ENCODE peak calls at places on chromosomes 3 and 15, in four cellular contexts. One of them, this sample, is unnamed.
A peak's percentile ranks its signal among the peaks of the same experiment; 100 is the strongest.

GRCh38 chr15:89828324-89829145 is 13.9 kb upstream of the ANPEP start:
- DNase-seq in stimulated activated CD8-positive, alpha-beta memory T cell treated with anti-CD3 and anti-CD28 coated beads, Interleukin-15, amount 100 ng/mL, for 24 hours: no peak
- DNase-seq in occipital lobe: no peak
- DNase-seq in foreskin fibroblast: peak; percentile 87
- DNase-seq in this sample: no peak

GRCh38 chr15:91376016-91376415 is 276.0 kb downstream of the SV2B start:
- DNase-seq in occipital lobe: no peak
- DNase-seq in foreskin fibroblast: no peak
- DNase-seq in stimulated activated CD8-positive, alpha-beta memory T cell treated with anti-CD3 and anti-CD28 coated beads, Interleukin-15, amount 100 ng/mL, for 24 hours: no peak
- DNase-seq in this sample: no peak

GRCh38 chr3:23019596-23020300 is 183.4 kb upstream of the UBE2E2 start:
- DNase-seq in foreskin fibroblast: no peak
- DNase-seq in occipital lobe: no peak
- DNase-seq in stimulated activated CD8-positive, alpha-beta memory T cell treated with anti-CD3 and anti-CD28 coated beads, Interleukin-15, amount 100 ng/mL, for 24 hours: no peak
- DNase-seq in this sample: no peak

GRCh38 chr3:55815262-55815661 is 328.2 kb upstream of the WNT5A start:
- DNase-seq in occipital lobe: no peak
- DNase-seq in stimulated activated CD8-positive, alpha-beta memory T cell treated with anti-CD3 and anti-CD28 coated beads, Interleukin-15, amount 100 ng/mL, for 24 hours: no peak
- DNase-seq in foreskin fibroblast: no peak
- DNase-seq in this sample: no peak

GRCh38 chr3:77071806-77072205 is 31.9 kb downstream of the ROBO2 start:
- DNase-seq in stimulated activated CD8-positive, alpha-beta memory T cell treated with anti-CD3 and anti-CD28 coated beads, Interleukin-15, amount 100 ng/mL, for 24 hours: no peak
- DNase-seq in occipital lobe: no peak
- DNase-seq in foreskin fibroblast: no peak
- DNase-seq in this sample: no peak

GRCh38 chr3:106609666-106610301 is 741.0 kb upstream of the CBLB start:
- DNase-seq in foreskin fibroblast: peak; percentile 77
- DNase-seq in stimulated activated CD8-positive, alpha-beta memory T cell treated with anti-CD3 and anti-CD28 coated beads, Interleukin-15, amount 100 ng/mL, for 24 hours: no peak
- DNase-seq in occipital lobe: peak; percentile 45
- DNase-seq in this sample: peak; percentile 57

GRCh38 chr3:160980740-160981139 is 124.4 kb downstream of the B3GALNT1 start:
- DNase-seq in stimulated activated CD8-positive, alpha-beta memory T cell treated with anti-CD3 and anti-CD28 coated beads, Interleukin-15, amount 100 ng/mL, for 24 hours: no peak
- DNase-seq in foreskin fibroblast: no peak
- DNase-seq in occipital lobe: no peak
- DNase-seq in this sample: no peak

GRCh38 chr3:195539479-195539878 is 3.6 kb downstream of the PPP1R2 start:
- DNase-seq in stimulated activated CD8-positive, alpha-beta memory T cell treated with anti-CD3 and anti-CD28 coated beads, Interleukin-15, amount 100 ng/mL, for 24 hours: no peak
- DNase-seq in occipital lobe: no peak
- DNase-seq in foreskin fibroblast: no peak
- DNase-seq in this sample: no peak

GRCh38 chr15:68537097-68537496 is 41.7 kb upstream of the CORO2B start:
- DNase-seq in stimulated activated CD8-positive, alpha-beta memory T cell treated with anti-CD3 and anti-CD28 coated beads, Interleukin-15, amount 100 ng/mL, for 24 hours: no peak
- DNase-seq in foreskin fibroblast: no peak
- DNase-seq in occipital lobe: no peak
- DNase-seq in this sample: no peak

GRCh38 chr3:23128655-23129054 is 74.5 kb upstream of the UBE2E2 start:
- DNase-seq in stimulated activated CD8-positive, alpha-beta memory T cell treated with anti-CD3 and anti-CD28 coated beads, Interleukin-15, amount 100 ng/mL, for 24 hours: no peak
- DNase-seq in foreskin fibroblast: no peak
- DNase-seq in occipital lobe: no peak
- DNase-seq in this sample: no peak

GRCh38 chr3:73056365-73057150 is 4.9 kb upstream of the EBLN2 start:
- DNase-seq in stimulated activated CD8-positive, alpha-beta memory T cell treated with anti-CD3 and anti-CD28 coated beads, Interleukin-15, amount 100 ng/mL, for 24 hours: no peak
- DNase-seq in occipital lobe: no peak
- DNase-seq in foreskin fibroblast: peak; percentile 29
- DNase-seq in this sample: no peak

GRCh38 chr15:89206908-89207331 is 14.5 kb downstream of the RLBP1 start:
- DNase-seq in foreskin fibroblast: peak; percentile 45
- DNase-seq in occipital lobe: peak; percentile 57
- DNase-seq in stimulated activated CD8-positive, alpha-beta memory T cell treated with anti-CD3 and anti-CD28 coated beads, Interleukin-15, amount 100 ng/mL, for 24 hours: peak; percentile 48
- DNase-seq in this sample: peak; percentile 24

GRCh38 chr3:61589856-61590255 is 28.5 kb downstream of the PTPRG start:
- DNase-seq in occipital lobe: no peak
- DNase-seq in foreskin fibroblast: peak; percentile 70
- DNase-seq in stimulated activated CD8-positive, alpha-beta memory T cell treated with anti-CD3 and anti-CD28 coated beads, Interleukin-15, amount 100 ng/mL, for 24 hours: no peak
- DNase-seq in this sample: no peak

GRCh38 chr15:41621200-41622193 is 38.7 kb upstream of the MGA start:
- DNase-seq in occipital lobe: peak; percentile 84
- DNase-seq in stimulated activated CD8-positive, alpha-beta memory T cell treated with anti-CD3 and anti-CD28 coated beads, Interleukin-15, amount 100 ng/mL, for 24 hours: peak; percentile 47
- DNase-seq in foreskin fibroblast: peak; percentile 79
- DNase-seq in this sample: peak; percentile 70

GRCh38 chr3:98699132-98699531 is 64.0 kb upstream of the ST3GAL6 start:
- DNase-seq in stimulated activated CD8-positive, alpha-beta memory T cell treated with anti-CD3 and anti-CD28 coated beads, Interleukin-15, amount 100 ng/mL, for 24 hours: no peak
- DNase-seq in occipital lobe: no peak
- DNase-seq in foreskin fibroblast: no peak
- DNase-seq in this sample: no peak

GRCh38 chr3:107621465-107621864 is 98.7 kb downstream of the BBX start:
- DNase-seq in foreskin fibroblast: no peak
- DNase-seq in occipital lobe: no peak
- DNase-seq in stimulated activated CD8-positive, alpha-beta memory T cell treated with anti-CD3 and anti-CD28 coated beads, Interleukin-15, amount 100 ng/mL, for 24 hours: no peak
- DNase-seq in this sample: no peak

GRCh38 chr3:132803889-132804288 is 81.7 kb upstream of the NPHP3 start:
- DNase-seq in stimulated activated CD8-positive, alpha-beta memory T cell treated with anti-CD3 and anti-CD28 coated beads, Interleukin-15, amount 100 ng/mL, for 24 hours: no peak
- DNase-seq in foreskin fibroblast: no peak
- DNase-seq in occipital lobe: no peak
- DNase-seq in this sample: no peak

GRCh38 chr3:32733631-32734229 is 48.7 kb downstream of the CNOT10 start:
- DNase-seq in stimulated activated CD8-positive, alpha-beta memory T cell treated with anti-CD3 and anti-CD28 coated beads, Interleukin-15, amount 100 ng/mL, for 24 hours: no peak
- DNase-seq in foreskin fibroblast: peak; percentile 14
- DNase-seq in occipital lobe: no peak
- DNase-seq in this sample: no peak

GRCh38 chr3:173396191-173397041 is 1.1 kb upstream of the NLGN1 start:
- DNase-seq in foreskin fibroblast: peak; percentile 9
- DNase-seq in stimulated activated CD8-positive, alpha-beta memory T cell treated with anti-CD3 and anti-CD28 coated beads, Interleukin-15, amount 100 ng/mL, for 24 hours: no peak
- DNase-seq in occipital lobe: no peak
- DNase-seq in this sample: no peak

GRCh38 chr3:107753494-107753893 is 230.7 kb downstream of the BBX start:
- DNase-seq in stimulated activated CD8-positive, alpha-beta memory T cell treated with anti-CD3 and anti-CD28 coated beads, Interleukin-15, amount 100 ng/mL, for 24 hours: no peak
- DNase-seq in occipital lobe: peak; percentile 28
- DNase-seq in foreskin fibroblast: no peak
- DNase-seq in this sample: peak; percentile 12

GRCh38 chr3:24683511-24684384 is 189.1 kb upstream of the THRB start:
- DNase-seq in stimulated activated CD8-positive, alpha-beta memory T cell treated with anti-CD3 and anti-CD28 coated beads, Interleukin-15, amount 100 ng/mL, for 24 hours: no peak
- DNase-seq in foreskin fibroblast: peak; percentile 49
- DNase-seq in occipital lobe: no peak
- DNase-seq in this sample: no peak

GRCh38 chr3:42503957-42504333 is 1.5 kb downstream of the VIPR1 start:
- DNase-seq in occipital lobe: no peak
- DNase-seq in stimulated activated CD8-positive, alpha-beta memory T cell treated with anti-CD3 and anti-CD28 coated beads, Interleukin-15, amount 100 ng/mL, for 24 hours: no peak
- DNase-seq in foreskin fibroblast: no peak
- DNase-seq in this sample: no peak

GRCh38 chr3:186149319-186149718 is 40.4 kb upstream of the ETV5 start:
- DNase-seq in foreskin fibroblast: no peak
- DNase-seq in stimulated activated CD8-positive, alpha-beta memory T cell treated with anti-CD3 and anti-CD28 coated beads, Interleukin-15, amount 100 ng/mL, for 24 hours: no peak
- DNase-seq in occipital lobe: no peak
- DNase-seq in this sample: no peak

GRCh38 chr3:35678552-35679220 is 39.4 kb downstream of the ARPP21 start:
- DNase-seq in stimulated activated CD8-positive, alpha-beta memory T cell treated with anti-CD3 and anti-CD28 coated beads, Interleukin-15, amount 100 ng/mL, for 24 hours: no peak
- DNase-seq in occipital lobe: no peak
- DNase-seq in foreskin fibroblast: no peak
- DNase-seq in this sample: peak; percentile 26

GRCh38 chr15:47292638-47293037 is 424.7 kb upstream of the SEMA6D start:
- DNase-seq in foreskin fibroblast: no peak
- DNase-seq in stimulated activated CD8-positive, alpha-beta memory T cell treated with anti-CD3 and anti-CD28 coated beads, Interleukin-15, amount 100 ng/mL, for 24 hours: no peak
- DNase-seq in occipital lobe: no peak
- DNase-seq in this sample: no peak

GRCh38 chr3:159619341-159619885 is 369.2 kb upstream of the IL12A start:
- DNase-seq in foreskin fibroblast: peak; percentile 53
- DNase-seq in stimulated activated CD8-positive, alpha-beta memory T cell treated with anti-CD3 and anti-CD28 coated beads, Interleukin-15, amount 100 ng/mL, for 24 hours: no peak
- DNase-seq in occipital lobe: no peak
- DNase-seq in this sample: no peak

GRCh38 chr3:150472421-150472820 is 64.3 kb downstream of the TSC22D2 start:
- DNase-seq in stimulated activated CD8-positive, alpha-beta memory T cell treated with anti-CD3 and anti-CD28 coated beads, Interleukin-15, amount 100 ng/mL, for 24 hours: no peak
- DNase-seq in occipital lobe: no peak
- DNase-seq in foreskin fibroblast: no peak
- DNase-seq in this sample: no peak

GRCh38 chr15:29061746-29062660 is 176.2 kb downstream of the APBA2 start:
- DNase-seq in foreskin fibroblast: no peak
- DNase-seq in stimulated activated CD8-positive, alpha-beta memory T cell treated with anti-CD3 and anti-CD28 coated beads, Interleukin-15, amount 100 ng/mL, for 24 hours: no peak
- DNase-seq in occipital lobe: no peak
- DNase-seq in this sample: no peak

GRCh38 chr15:101169457-101170071 is 82.3 kb downstream of the CHSY1 start:
- DNase-seq in stimulated activated CD8-positive, alpha-beta memory T cell treated with anti-CD3 and anti-CD28 coated beads, Interleukin-15, amount 100 ng/mL, for 24 hours: no peak
- DNase-seq in occipital lobe: no peak
- DNase-seq in foreskin fibroblast: no peak
- DNase-seq in this sample: no peak

GRCh38 chr15:28191832-28192231 is 92.7 kb upstream of the OCA2 start:
- DNase-seq in stimulated activated CD8-positive, alpha-beta memory T cell treated with anti-CD3 and anti-CD28 coated beads, Interleukin-15, amount 100 ng/mL, for 24 hours: no peak
- DNase-seq in foreskin fibroblast: peak; percentile 72
- DNase-seq in occipital lobe: peak; percentile 49
- DNase-seq in this sample: no peak

GRCh38 chr15:53625962-53626845 is 133.3 kb downstream of the WDR72 start:
- DNase-seq in occipital lobe: no peak
- DNase-seq in stimulated activated CD8-positive, alpha-beta memory T cell treated with anti-CD3 and anti-CD28 coated beads, Interleukin-15, amount 100 ng/mL, for 24 hours: no peak
- DNase-seq in foreskin fibroblast: no peak
- DNase-seq in this sample: no peak

GRCh38 chr3:50154840-50155490 is at the start of gene SEMA3F:
- DNase-seq in stimulated activated CD8-positive, alpha-beta memory T cell treated with anti-CD3 and anti-CD28 coated beads, Interleukin-15, amount 100 ng/mL, for 24 hours: peak; percentile 36
- DNase-seq in occipital lobe: no peak
- DNase-seq in foreskin fibroblast: peak; percentile 62
- DNase-seq in this sample: no peak

GRCh38 chr3:153072856-153073255 is 89.2 kb upstream of the RAP2B start:
- DNase-seq in stimulated activated CD8-positive, alpha-beta memory T cell treated with anti-CD3 and anti-CD28 coated beads, Interleukin-15, amount 100 ng/mL, for 24 hours: no peak
- DNase-seq in foreskin fibroblast: no peak
- DNase-seq in occipital lobe: no peak
- DNase-seq in this sample: no peak

GRCh38 chr3:39261726-39262125 is 18.1 kb downstream of the CX3CR1 start:
- DNase-seq in foreskin fibroblast: no peak
- DNase-seq in occipital lobe: no peak
- DNase-seq in stimulated activated CD8-positive, alpha-beta memory T cell treated with anti-CD3 and anti-CD28 coated beads, Interleukin-15, amount 100 ng/mL, for 24 hours: no peak
- DNase-seq in this sample: no peak

GRCh38 chr3:188861847-188862740 is 309.7 kb upstream of the TPRG1 start:
- DNase-seq in foreskin fibroblast: no peak
- DNase-seq in stimulated activated CD8-positive, alpha-beta memory T cell treated with anti-CD3 and anti-CD28 coated beads, Interleukin-15, amount 100 ng/mL, for 24 hours: no peak
- DNase-seq in occipital lobe: no peak
- DNase-seq in this sample: no peak

GRCh38 chr3:43499256-43499655 is 122.6 kb downstream of the ANO10 start:
- DNase-seq in stimulated activated CD8-positive, alpha-beta memory T cell treated with anti-CD3 and anti-CD28 coated beads, Interleukin-15, amount 100 ng/mL, for 24 hours: no peak
- DNase-seq in foreskin fibroblast: no peak
- DNase-seq in occipital lobe: no peak
- DNase-seq in this sample: no peak

GRCh38 chr15:76529911-76530310 is 193.3 kb downstream of the ISL2 start:
- DNase-seq in stimulated activated CD8-positive, alpha-beta memory T cell treated with anti-CD3 and anti-CD28 coated beads, Interleukin-15, amount 100 ng/mL, for 24 hours: no peak
- DNase-seq in occipital lobe: no peak
- DNase-seq in foreskin fibroblast: peak; percentile 4
- DNase-seq in this sample: no peak

GRCh38 chr3:177905895-177906511 is 630.2 kb upstream of the KCNMB2 start:
- DNase-seq in occipital lobe: no peak
- DNase-seq in stimulated activated CD8-positive, alpha-beta memory T cell treated with anti-CD3 and anti-CD28 coated beads, Interleukin-15, amount 100 ng/mL, for 24 hours: no peak
- DNase-seq in foreskin fibroblast: peak; percentile 67
- DNase-seq in this sample: no peak